ENCODE peak calls at places on chromosome 16, in six cellular contexts. I is CD4-positive, CD25-positive, alpha-beta regulatory T cell; H is tibial nerve; Z is pancreas; V is transverse colon; D is CD8-positive, alpha-beta memory T cell. U is an unnamed sample.

GRCh38 chr16:13391337-13391736 is 489.9 kb downstream of the SHISA9 start:
- DNase-seq in I (no peak), Z (no peak), D (no peak), V (no peak), H (no peak), U (no peak)

GRCh38 chr16:8184854-8185253 is 405.5 kb downstream of the TMEM114 start:
- DNase-seq in H (no peak), I (no peak), Z (no peak), V (no peak), D (no peak), U (no peak)

GRCh38 chr16:70604407-70605283 is 41.7 kb upstream of the IL34 start:
- DNase-seq in V (no peak), I (no peak), D (no peak), Z (no peak), H (no peak), U (no peak)

GRCh38 chr16:85979605-85980004 is 80.6 kb downstream of the IRF8 start:
- DNase-seq in V (peak; percentile 64), I (no peak), H (no peak), D (no peak), Z (no peak), U (no peak)

GRCh38 chr16:86020971-86021370 is 122.0 kb downstream of the IRF8 start:
- DNase-seq in V (no peak), D (no peak), H (no peak), Z (no peak), I (no peak), U (no peak)

GRCh38 chr16:75486666-75487313 is 8.5 kb downstream of the CHST6 start:
- DNase-seq in Z (no peak), V (no peak), H (no peak), I (no peak), D (no peak), U (no peak)

GRCh38 chr16:3645504-3646347 is 8.8 kb upstream of the DNASE1 start:
- DNase-seq in Z (no peak), I (no peak), H (no peak), V (no peak), D (no peak), U (no peak)

GRCh38 chr16:85253127-85253941 is 141.1 kb upstream of the CIBAR2 start:
- DNase-seq in I (peak; percentile 42), H (no peak), Z (peak; percentile 78), V (peak; percentile 55), D (peak; percentile 58), U (peak; percentile 68)

DNA sequence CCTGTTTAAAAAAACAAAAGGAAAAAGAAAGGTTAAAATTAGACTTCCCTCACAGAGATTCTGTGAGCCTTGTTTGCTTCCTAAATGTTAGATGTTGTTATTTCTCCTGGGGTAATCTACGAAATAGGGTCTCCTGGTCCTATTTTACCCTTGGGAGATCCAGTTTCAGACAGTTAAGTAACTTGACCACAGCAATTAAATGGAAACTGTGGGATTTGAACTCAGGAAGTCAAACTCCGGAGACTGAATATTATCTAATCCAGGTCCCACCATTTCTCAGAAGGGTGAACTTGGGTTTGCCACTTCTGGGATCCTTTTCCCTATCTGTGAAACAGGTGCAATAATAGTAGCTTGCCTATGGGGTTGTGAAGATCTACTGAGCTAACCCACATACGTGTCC is 6.4 kb upstream of the TMC5 start:
- DNase-seq in H (no peak), D (no peak), Z (no peak), I (no peak), V (no peak), U (no peak)
- H3K4me3 ChIP-seq in H (no peak overlapping the region), D (no peak overlapping the region), Z (peak overlapping the region; percentile 48), I (no peak overlapping the region), V (peak overlapping the region; percentile 76), U (no peak overlapping the region)

DNA sequence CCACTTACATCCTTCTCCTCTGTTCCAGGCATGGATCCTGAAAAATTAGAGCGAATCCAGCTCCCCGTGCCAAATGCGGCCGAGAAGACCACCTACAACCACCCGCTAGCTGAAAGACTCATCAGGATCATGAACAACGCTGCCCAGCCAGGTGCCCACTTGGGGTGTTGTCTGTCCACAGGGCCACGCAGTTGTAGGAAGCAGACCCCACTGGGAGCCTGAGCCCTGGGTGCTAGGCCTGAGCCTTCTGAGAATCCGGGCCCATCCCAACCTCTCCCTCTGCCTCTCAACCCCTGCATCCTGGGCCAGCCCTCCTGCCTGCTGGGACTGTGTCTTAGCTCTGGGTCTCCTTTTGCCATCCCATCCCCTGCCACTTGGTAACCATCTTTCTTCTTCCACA is 95.4 kb downstream of the CLEC16A start:
- DNase-seq in I (no peak), D (no peak), H (no peak), Z (no peak), V (no peak), U (no peak)
- H3K36me3 ChIP-seq in I (peaks cover 58% of the 10 kb centered on the region), D (peaks cover 26% of the 10 kb centered on the region), H (no peaks in the 10 kb centered on the region), Z (no peaks in the 10 kb centered on the region), V (no peaks in the 10 kb centered on the region), U (peaks cover 76% of the 10 kb centered on the region)

GRCh38 chr16:28064150-28064549 is 636 bp upstream of the GSG1L start:
- DNase-seq in I (no peak), D (no peak), H (no peak), V (no peak), Z (no peak), U (no peak)

GRCh38 chr16:28063611-28064061 is at the start of gene GSG1L:
- DNase-seq in D (no peak), V (no peak), H (no peak), Z (no peak), I (no peak), U (no peak)

GRCh38 chr16:28063047-28063521 is 430 bp downstream of the GSG1L start:
- DNase-seq in I (no peak), V (no peak), H (no peak), Z (no peak), D (no peak), U (no peak)

GRCh38 chr16:28061702-28062101 is 1.8 kb downstream of the GSG1L start:
- DNase-seq in H (no peak), V (no peak), D (no peak), I (no peak), Z (no peak), U (no peak)

DNA sequence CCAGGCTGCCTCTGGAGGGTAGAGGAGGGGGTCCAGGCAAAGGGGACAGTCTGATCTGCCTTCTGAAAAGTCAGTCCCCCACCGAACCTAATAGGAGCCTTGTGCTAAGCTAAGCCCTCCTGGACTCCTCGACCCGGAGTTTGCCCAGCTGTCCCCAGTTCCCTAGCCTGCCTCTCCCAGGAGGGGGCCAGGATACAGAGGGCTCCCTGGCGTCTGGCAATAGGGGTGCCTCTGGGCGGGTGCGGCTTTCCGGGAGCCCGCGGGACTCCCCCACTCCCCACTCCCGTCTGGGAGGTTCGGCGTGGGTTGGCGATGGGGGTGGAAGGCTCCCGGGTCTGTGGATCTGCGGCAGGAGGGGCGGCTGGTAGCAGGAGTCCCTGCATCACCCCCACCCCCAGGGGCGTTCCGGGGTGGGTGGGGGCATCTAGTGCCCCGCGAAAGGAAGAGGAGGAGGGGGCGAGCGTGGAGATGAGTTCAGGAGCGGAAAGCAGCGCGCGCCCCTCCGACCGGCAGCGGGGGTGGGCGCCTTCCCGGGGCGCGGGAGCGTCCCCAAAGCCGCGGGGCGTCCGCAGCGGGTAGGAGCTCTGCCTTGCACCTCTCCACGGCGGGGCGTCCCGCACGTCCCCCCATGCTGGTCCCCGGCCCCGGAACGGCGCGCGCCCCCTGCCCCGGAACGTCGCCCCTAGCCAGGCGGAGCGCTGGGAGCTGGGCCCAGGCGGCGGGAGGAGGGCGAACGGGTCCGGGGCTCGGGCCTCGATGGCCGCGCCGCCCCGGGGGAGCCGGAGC is 1.1 kb downstream of the GSG1L start:
- DNase-seq in H (no peak), D (no peak), I (no peak), V (no peak), Z (no peak), U (no peak)
- H3K4me3 ChIP-seq in H (no peak overlapping the region), D (no peak overlapping the region), I (no peak overlapping the region), V (peak overlapping the region; percentile 42), Z (no peak overlapping the region), U (no peak overlapping the region)

DNA sequence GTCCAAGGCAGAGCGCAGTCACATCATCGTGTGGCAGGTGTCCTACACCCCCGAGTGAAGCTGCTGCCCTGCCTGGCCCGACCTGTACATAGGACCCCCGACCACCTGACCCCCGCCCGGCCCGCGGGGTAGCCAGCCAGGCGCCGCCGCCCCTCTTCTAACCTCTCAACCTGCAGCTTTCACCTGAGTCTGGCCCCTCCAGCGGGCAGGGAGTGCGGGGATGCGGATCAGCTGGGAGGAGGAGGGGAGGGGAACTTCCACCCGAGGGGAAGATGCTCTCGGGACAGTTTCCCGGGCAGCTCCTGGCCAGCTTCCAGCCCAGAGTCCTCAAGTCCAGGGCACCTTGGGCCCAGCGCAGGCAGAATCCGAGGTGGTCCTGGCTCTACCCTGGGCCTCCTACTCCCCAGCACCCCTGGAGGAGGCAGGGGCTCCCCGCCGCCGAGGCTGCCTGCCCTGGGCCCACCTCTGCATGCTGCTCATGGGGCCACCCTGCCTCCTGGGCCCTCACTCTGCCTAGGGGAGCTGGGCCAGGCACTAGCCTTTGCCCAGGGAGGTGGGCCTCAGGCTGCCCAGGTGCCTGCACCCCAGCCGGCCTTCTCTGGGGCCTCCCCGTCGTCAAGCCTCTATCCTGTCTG is 2.5 kb downstream of the NME3 start:
- DNase-seq in D (no peak), Z (peak; percentile 72), I (no peak), V (no peak), H (no peak), U (no peak)
- H3K36me3 ChIP-seq in D (peaks cover 7% of the 10 kb centered on the region), Z (no peaks in the 10 kb centered on the region), I (peaks cover 16% of the 10 kb centered on the region), V (no peaks in the 10 kb centered on the region), H (peaks cover 16% of the 10 kb centered on the region), U (peaks cover 57% of the 10 kb centered on the region)

GRCh38 chr16:27405546-27406451 is 3.8 kb downstream of the IL21R start:
- DNase-seq in Z (peak; percentile 23), I (peak; percentile 54), H (no peak), D (peak; percentile 63), V (no peak), U (no peak)

GRCh38 chr16:27402569-27402963 is 592 bp downstream of the IL21R start:
- DNase-seq in D (no peak), V (no peak), Z (no peak), I (no peak), H (no peak), U (no peak)

GRCh38 chr16:27403601-27403992 is 1.6 kb downstream of the IL21R start:
- DNase-seq in V (no peak), I (no peak), D (no peak), H (no peak), Z (no peak), U (no peak)

GRCh38 chr16:27402964-27403600 is 1.1 kb downstream of the IL21R start:
- DNase-seq in H (no peak), I (peak; percentile 68), V (no peak), D (peak; percentile 68), Z (no peak), U (no peak)

DNA sequence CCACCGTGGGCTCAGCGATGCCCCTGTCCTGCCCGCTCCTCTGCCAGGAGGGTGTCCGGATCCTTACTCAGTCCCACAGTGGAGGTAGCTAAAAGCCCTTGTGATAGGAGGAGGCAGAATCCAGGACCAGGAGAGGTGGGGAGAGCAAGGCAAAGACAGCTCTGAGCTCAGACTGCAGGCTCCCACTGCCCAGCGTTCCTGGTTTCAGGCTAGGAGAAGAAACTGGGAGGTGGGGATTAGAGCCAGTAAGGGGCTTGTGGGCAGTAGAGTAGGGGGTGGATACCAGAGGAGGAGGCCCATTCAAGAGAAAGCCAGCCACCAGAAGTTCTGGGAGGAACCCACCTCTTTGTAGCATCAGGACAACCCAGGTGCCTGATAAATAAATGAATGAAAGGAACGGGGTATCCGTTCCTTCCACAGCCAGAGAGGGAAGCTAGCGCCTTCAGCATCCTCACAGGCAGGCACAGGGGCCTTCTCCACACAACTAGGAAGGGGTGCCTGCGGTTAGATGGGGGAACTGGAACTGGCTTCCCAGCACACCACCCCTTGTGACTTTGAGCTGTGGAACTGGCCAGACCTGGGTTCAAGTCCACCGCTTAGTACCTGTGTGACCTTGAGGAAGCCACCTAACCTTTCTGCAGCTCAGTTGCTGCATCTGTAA is 2.3 kb downstream of the IL21R start:
- DNase-seq in Z (no peak), I (peak; percentile 43), H (no peak), D (no peak), V (no peak), U (peak; percentile 25)
- H3K4me3 ChIP-seq in Z (no peak overlapping the region), I (peak overlapping the region; percentile 94), H (no peak overlapping the region), D (peak overlapping the region; percentile 98), V (no peak overlapping the region), U (peak overlapping the region; percentile 88)

GRCh38 chr16:1331712-1332617 is 1.5 kb upstream of the BAIAP3 start:
- DNase-seq in V (peak; percentile 88), H (no peak), D (peak; percentile 82), Z (peak; percentile 80), I (peak; percentile 43), U (peak; percentile 49)
- H3K36me3 ChIP-seq in V (no peaks in the 10 kb centered on the region), H (no peaks in the 10 kb centered on the region), D (no peaks in the 10 kb centered on the region), Z (no peaks in the 10 kb centered on the region), I (no peaks in the 10 kb centered on the region), U (no peaks in the 10 kb centered on the region)